ENCODE peak calls at places on chromosomes 6 and 20, in five cellular contexts. One of them, this sample, is unnamed.
A peak's percentile ranks its signal among the peaks of the same experiment; 100 is the strongest.

GRCh38 chr6:110183292-110183691 is 3.1 kb downstream of the CDC40 start:
- DNase-seq in breast epithelium: no peak
- DNase-seq in stomach: no peak
- DNase-seq in prostate gland: no peak
- DNase-seq in GM12891: no peak
- DNase-seq in this sample: no peak

GRCh38 chr6:7673063-7673536 is 52.8 kb upstream of the BMP6 start:
- DNase-seq in breast epithelium: no peak
- DNase-seq in prostate gland: no peak
- DNase-seq in stomach: peak; percentile 32
- DNase-seq in GM12891: no peak
- DNase-seq in this sample: peak; percentile 59

GRCh38 chr6:28940294-28940858 is 16.6 kb upstream of the TRIM27 start:
- DNase-seq in prostate gland: peak; percentile 75
- DNase-seq in breast epithelium: no peak
- DNase-seq in stomach: no peak
- DNase-seq in GM12891: no peak
- DNase-seq in this sample: peak; percentile 80

GRCh38 chr6:26501482-26501986 is 1.4 kb downstream of the BTN1A1 start:
- DNase-seq in GM12891: peak; percentile 24
- DNase-seq in breast epithelium: peak; percentile 52
- DNase-seq in prostate gland: no peak
- DNase-seq in stomach: peak; percentile 32
- DNase-seq in this sample: peak; percentile 86

GRCh38 chr6:3871511-3871910 is 22.3 kb downstream of the FAM50B start:
- DNase-seq in prostate gland: no peak
- DNase-seq in GM12891: no peak
- DNase-seq in stomach: no peak
- DNase-seq in breast epithelium: no peak
- DNase-seq in this sample: no peak

GRCh38 chr6:5344038-5344437 is 82.7 kb downstream of the FARS2 start:
- DNase-seq in GM12891: no peak
- DNase-seq in stomach: no peak
- DNase-seq in prostate gland: no peak
- DNase-seq in breast epithelium: no peak
- DNase-seq in this sample: no peak

GRCh38 chr6:1123976-1124375 is 187.9 kb upstream of the FOXQ1 start:
- DNase-seq in GM12891: no peak
- DNase-seq in breast epithelium: no peak
- DNase-seq in prostate gland: no peak
- DNase-seq in stomach: no peak
- DNase-seq in this sample: no peak

GRCh38 chr6:3546121-3546520 is 89.3 kb upstream of the SLC22A23 start:
- DNase-seq in GM12891: no peak
- DNase-seq in prostate gland: no peak
- DNase-seq in stomach: peak; percentile 31
- DNase-seq in breast epithelium: no peak
- DNase-seq in this sample: no peak

GRCh38 chr20:59157961-59158541 is 5.6 kb upstream of the ZNF831 start:
- DNase-seq in stomach: no peak
- DNase-seq in prostate gland: no peak
- DNase-seq in breast epithelium: no peak
- DNase-seq in GM12891: no peak
- DNase-seq in this sample: no peak

GRCh38 chr20:62554898-62555641 is 79.3 kb upstream of the GATA5 start:
- DNase-seq in stomach: no peak
- DNase-seq in breast epithelium: no peak
- DNase-seq in prostate gland: no peak
- DNase-seq in GM12891: no peak
- DNase-seq in this sample: no peak

GRCh38 chr6:88459224-88459623 is 293.1 kb upstream of the CNR1 start:
- DNase-seq in GM12891: no peak
- DNase-seq in prostate gland: no peak
- DNase-seq in breast epithelium: no peak
- DNase-seq in stomach: no peak
- DNase-seq in this sample: no peak

GRCh38 chr20:43949741-43950618 is 35.3 kb downstream of the TOX2 start:
- DNase-seq in stomach: peak; percentile 52
- DNase-seq in prostate gland: no peak
- DNase-seq in breast epithelium: no peak
- DNase-seq in GM12891: peak; percentile 60
- DNase-seq in this sample: peak; percentile 91

GRCh38 chr20:1499528-1500420 is 8.6 kb upstream of the SIRPB2 start:
- DNase-seq in GM12891: no peak
- DNase-seq in prostate gland: peak; percentile 8
- DNase-seq in breast epithelium: no peak
- DNase-seq in stomach: no peak
- DNase-seq in this sample: no peak

GRCh38 chr6:27889628-27890315 is 22.4 kb downstream of the OR2B2 start:
- DNase-seq in stomach: no peak
- DNase-seq in prostate gland: no peak
- DNase-seq in GM12891: no peak
- DNase-seq in breast epithelium: no peak
- DNase-seq in this sample: no peak

GRCh38 chr20:31920275-31920855 is 31.5 kb downstream of the PDRG1 start:
- DNase-seq in stomach: no peak
- DNase-seq in breast epithelium: no peak
- DNase-seq in GM12891: no peak
- DNase-seq in prostate gland: no peak
- DNase-seq in this sample: no peak

GRCh38 chr20:258963-259362 is 1.4 kb downstream of the DEFB132 start:
- DNase-seq in breast epithelium: no peak
- DNase-seq in GM12891: no peak
- DNase-seq in stomach: no peak
- DNase-seq in prostate gland: no peak
- DNase-seq in this sample: no peak

DNA sequence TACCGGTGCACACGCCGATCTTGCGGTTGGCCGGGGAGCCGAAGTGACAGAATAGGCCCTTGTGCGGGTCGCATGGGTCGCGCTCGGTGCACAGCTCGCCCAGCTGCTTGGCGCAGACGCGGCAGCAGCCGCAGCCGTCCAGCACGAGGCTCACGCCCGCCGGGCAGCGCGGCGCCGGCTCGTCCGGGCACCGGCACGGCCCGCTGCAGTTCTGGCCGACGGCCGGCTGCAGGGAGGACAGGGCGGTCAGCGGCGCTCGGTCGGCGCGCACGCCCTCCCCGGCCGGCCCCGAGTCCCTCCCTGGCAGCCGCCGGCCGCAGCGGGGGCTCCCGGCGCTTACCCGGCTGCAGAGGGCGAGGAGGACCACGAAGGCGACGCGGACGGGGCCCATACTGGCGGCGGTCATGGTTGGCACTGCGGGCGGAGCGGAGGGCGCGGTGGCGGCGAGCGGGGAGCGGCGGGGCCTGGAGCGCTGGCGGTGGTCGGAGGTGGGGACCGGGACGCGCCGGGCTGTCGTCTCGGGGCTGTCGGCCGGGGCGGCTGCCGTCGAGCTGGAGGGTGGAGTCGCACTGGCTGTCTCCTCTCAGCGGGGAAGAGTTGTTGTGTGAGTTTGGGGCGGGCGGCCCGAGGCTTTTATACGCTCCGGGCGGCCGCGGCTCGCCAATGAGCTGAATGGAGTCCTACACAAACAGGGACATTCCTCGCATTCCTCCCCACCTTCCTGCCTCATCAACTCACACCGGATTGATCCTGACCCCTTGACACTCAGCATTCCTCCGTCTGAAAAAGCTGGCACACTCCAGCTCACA is at the start of gene CCN2:
- DNase-seq in stomach: peak; percentile 77
- DNase-seq in GM12891: peak; percentile 11
- DNase-seq in prostate gland: peak; percentile 68
- DNase-seq in breast epithelium: peak; percentile 77
- DNase-seq in this sample: peak; percentile 85
- TF ChIP-seq POLR2A in stomach: peak; percentile 11
- TF ChIP-seq POLR2A in GM12891: no peak
- TF ChIP-seq POLR2A in prostate gland: peak; percentile 64
- TF ChIP-seq POLR2A in breast epithelium: peak; percentile 64
- TF ChIP-seq POLR2A in this sample: no peak

DNA sequence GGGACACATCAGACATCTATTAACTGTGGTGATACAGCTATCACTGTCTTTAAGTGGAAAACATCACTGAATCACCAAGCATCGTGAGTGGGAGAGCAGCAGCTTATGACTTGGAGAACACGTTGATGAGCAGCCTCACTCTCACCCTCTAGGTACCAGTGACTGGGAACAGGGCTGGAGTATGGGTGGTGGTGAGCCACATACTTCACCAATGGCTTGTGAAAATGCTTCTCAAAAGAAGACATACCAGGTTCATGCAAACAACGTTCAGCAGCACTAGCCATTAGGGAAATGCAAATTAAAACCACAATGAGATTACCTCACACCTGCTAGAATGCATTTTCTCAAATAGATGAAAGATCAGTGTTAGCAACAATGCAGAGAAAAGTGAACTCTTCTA is 25.3 kb downstream of the SNX5 start:
- DNase-seq in breast epithelium: no peak
- DNase-seq in prostate gland: no peak
- DNase-seq in GM12891: no peak
- DNase-seq in stomach: no peak
- DNase-seq in this sample: no peak
- TF ChIP-seq POLR2AphosphoS5 in breast epithelium: no peak
- TF ChIP-seq POLR2AphosphoS5 in prostate gland: no peak
- TF ChIP-seq POLR2AphosphoS5 in GM12891: no peak
- TF ChIP-seq POLR2AphosphoS5 in stomach: no peak
- TF ChIP-seq POLR2AphosphoS5 in this sample: peak; percentile 49

GRCh38 chr6:32974541-32975308 is 6.3 kb downstream of the BRD2 start:
- DNase-seq in prostate gland: no peak
- DNase-seq in GM12891: no peak
- DNase-seq in breast epithelium: no peak
- DNase-seq in stomach: no peak
- DNase-seq in this sample: no peak
- TF ChIP-seq POLR2A in prostate gland: no peak
- TF ChIP-seq POLR2A in GM12891: peak; percentile 28
- TF ChIP-seq POLR2A in breast epithelium: no peak
- TF ChIP-seq POLR2A in stomach: no peak
- TF ChIP-seq POLR2A in this sample: no peak

DNA sequence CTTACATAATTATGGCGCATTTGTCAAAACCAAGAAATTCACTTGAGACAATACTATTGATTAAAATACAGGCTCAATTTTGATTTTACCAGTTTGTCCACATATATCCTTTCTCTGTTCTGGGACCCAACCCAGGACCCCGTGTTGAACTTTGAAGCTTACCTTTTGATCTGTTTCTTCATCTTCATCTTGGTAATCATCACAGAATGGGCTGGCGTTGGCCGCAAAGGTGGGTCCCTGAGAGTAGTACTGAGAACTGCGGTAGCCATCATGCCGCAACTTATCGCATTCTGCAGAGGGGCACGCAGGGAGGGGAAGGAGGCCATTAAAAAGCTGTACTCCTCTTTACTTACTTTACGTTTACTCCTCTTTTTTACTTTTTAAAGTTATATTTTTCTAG is 26.1 kb downstream of the NHSL1 start:
- DNase-seq in prostate gland: no peak
- DNase-seq in GM12891: no peak
- DNase-seq in breast epithelium: no peak
- DNase-seq in stomach: no peak
- DNase-seq in this sample: no peak
- TF ChIP-seq POLR2AphosphoS5 in prostate gland: no peak
- TF ChIP-seq POLR2AphosphoS5 in GM12891: no peak
- TF ChIP-seq POLR2AphosphoS5 in breast epithelium: no peak
- TF ChIP-seq POLR2AphosphoS5 in stomach: no peak
- TF ChIP-seq POLR2AphosphoS5 in this sample: no peak

DNA sequence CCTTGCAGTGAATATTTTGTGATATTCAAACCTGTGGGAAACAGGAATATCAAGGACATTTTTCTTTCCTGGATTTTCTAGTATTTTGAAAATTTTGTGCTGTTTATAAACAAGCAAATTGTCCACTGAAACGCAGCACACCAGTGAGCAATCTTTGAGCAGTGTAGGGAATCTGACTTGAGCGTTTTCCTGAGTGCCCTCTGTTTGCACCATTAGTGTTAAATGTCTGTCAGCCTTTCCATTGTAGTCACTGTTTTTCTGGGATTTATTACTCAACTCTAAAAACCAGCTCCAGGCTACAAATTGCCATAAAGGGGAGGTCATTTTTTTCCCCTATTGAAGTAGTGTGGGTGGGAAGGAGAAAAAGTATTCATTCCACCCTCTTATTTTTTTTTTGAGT is 51.6 kb downstream of the TSHZ2 start:
- DNase-seq in breast epithelium: no peak
- DNase-seq in GM12891: no peak
- DNase-seq in stomach: no peak
- DNase-seq in prostate gland: no peak
- DNase-seq in this sample: no peak
- TF ChIP-seq POLR2A in breast epithelium: no peak
- TF ChIP-seq POLR2A in GM12891: no peak
- TF ChIP-seq POLR2A in stomach: no peak
- TF ChIP-seq POLR2A in prostate gland: no peak
- TF ChIP-seq POLR2A in this sample: no peak

GRCh38 chr20:4920655-4921054 is 80.7 kb downstream of the SLC23A2 start:
- DNase-seq in prostate gland: no peak
- DNase-seq in stomach: no peak
- DNase-seq in breast epithelium: no peak
- DNase-seq in GM12891: no peak
- DNase-seq in this sample: no peak
- TF ChIP-seq POLR2AphosphoS5 in prostate gland: no peak
- TF ChIP-seq POLR2AphosphoS5 in stomach: no peak
- TF ChIP-seq POLR2AphosphoS5 in breast epithelium: no peak
- TF ChIP-seq POLR2AphosphoS5 in GM12891: no peak
- TF ChIP-seq POLR2AphosphoS5 in this sample: no peak